ENCODE peak calls at places on chromosomes 12 and 14, in five cellular contexts. E is A549, U is endothelial cell of umbilical vein, M is uterus, A is esophagus muscularis mucosa. Y is an unnamed sample.

GRCh38 chr14:49975799-49976198 is 82.9 kb downstream of the ARF6 start:
- DNase-seq in U (no peak), A (no peak), E (peak), M (no peak), Y (no peak)

GRCh38 chr14:104395276-104395675 is 184.3 kb upstream of the C14orf180 start:
- DNase-seq in M (no peak), E (no peak), U (no peak), A (peak), Y (no peak)

GRCh38 chr12:57872362-57872761 is 25.8 kb upstream of the CTDSP2 start:
- DNase-seq in A (no peak), M (no peak), U (no peak), E (no peak), Y (no peak)

GRCh38 chr12:99752740-99753139 is 105.2 kb downstream of the GARIN6 start:
- DNase-seq in A (no peak), U (no peak), M (no peak), E (no peak), Y (no peak)

GRCh38 chr12:3236345-3237153 is 159.4 kb downstream of the TSPAN9 start:
- DNase-seq in M (peak), A (no peak), E (peak), U (peak), Y (peak)

GRCh38 chr12:121295746-121296617 is 527 bp downstream of the CAMKK2 start:
- DNase-seq in E (peak), M (no peak), A (no peak), U (peak), Y (peak)

GRCh38 chr14:79451601-79452000 is 759.7 kb downstream of the DIO2 start:
- DNase-seq in U (no peak), E (no peak), M (no peak), A (no peak), Y (no peak)

GRCh38 chr12:91327889-91328288 is 145.3 kb upstream of the DCN start:
- DNase-seq in E (no peak), M (no peak), U (no peak), A (no peak), Y (no peak)

GRCh38 chr12:118136559-118137003 is 657 bp downstream of the PEBP1 start:
- DNase-seq in A (no peak), U (peak), E (peak), M (peak), Y (peak)

GRCh38 chr12:52783563-52784316 is 6.6 kb upstream of the KRT76 start:
- DNase-seq in E (no peak), A (no peak), M (no peak), U (no peak), Y (no peak)

GRCh38 chr12:122072031-122072970 is 6.3 kb upstream of the MLXIP start:
- DNase-seq in M (peak), U (peak), E (peak), A (no peak), Y (no peak)

GRCh38 chr14:42555365-42555764 is 948.7 kb downstream of the LRFN5 start:
- DNase-seq in M (no peak), E (no peak), U (no peak), A (no peak), Y (no peak)

GRCh38 chr12:98126637-98127335 is 388.6 kb upstream of the TMPO start:
- DNase-seq in A (peak), U (peak), E (no peak), M (no peak), Y (no peak)
- H3K4me3 ChIP-seq in A (no peak), U (no peak), E (no peak), M (no peak), Y (no peak)

GRCh38 chr12:55955344-55955743 is 10.5 kb downstream of the PMEL start:
- DNase-seq in U (no peak), A (no peak), E (no peak), M (no peak), Y (no peak)

GRCh38 chr12:55957106-55957859 is 8.6 kb downstream of the PMEL start:
- DNase-seq in M (peak), U (no peak), A (no peak), E (no peak), Y (no peak)

DNA sequence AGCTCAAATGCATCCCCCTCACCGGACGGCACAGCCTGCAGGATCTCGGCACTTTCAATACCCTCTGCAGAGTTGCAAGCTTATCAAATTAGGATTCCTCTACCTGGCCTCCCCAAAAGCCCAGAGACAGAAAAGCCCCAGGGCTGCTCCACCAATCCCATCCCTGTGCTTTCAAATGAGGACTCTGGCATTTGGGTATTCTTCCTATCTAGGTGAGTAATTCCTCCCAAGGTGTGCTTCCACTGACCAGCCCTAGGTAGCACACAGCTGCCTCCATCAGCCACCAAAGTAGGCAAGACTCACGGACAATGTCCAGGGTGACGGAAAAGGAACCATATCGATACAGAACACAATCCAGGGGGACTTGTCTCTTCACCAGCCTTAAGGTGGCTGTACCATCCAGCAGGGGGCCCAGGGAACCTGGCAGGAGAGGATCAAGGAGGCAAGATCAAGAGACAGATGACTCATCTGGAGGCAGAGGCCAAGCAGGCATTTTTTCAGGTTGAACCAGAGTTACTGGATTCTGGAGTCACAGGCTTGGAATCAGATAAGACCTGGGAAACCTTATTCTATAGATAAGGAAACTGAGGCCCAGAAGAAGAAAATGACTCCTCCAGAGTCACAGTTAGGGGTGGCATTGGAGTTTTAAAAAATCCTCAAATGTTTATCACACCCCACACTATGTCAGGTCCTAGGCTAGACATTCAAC is 9.9 kb downstream of the PMEL start:
- DNase-seq in A (no peak), E (peak), U (peak), M (peak), Y (peak)
- TF ChIP-seq POLR2A in A (no peak), E (no peak), U (no peak), M (no peak), Y (no peak)

GRCh38 chr12:66279127-66279712 is 23.1 kb upstream of the HELB start:
- DNase-seq in U (peak), M (no peak), A (no peak), E (peak), Y (peak)
- TF ChIP-seq CTCF in U (peak), M (no peak), A (peak), E (peak), Y (peak)

GRCh38 chr12:78261901-78262300 is 431.2 kb downstream of the NAV3 start:
- DNase-seq in E (no peak), U (no peak), A (no peak), M (no peak), Y (no peak)
- H3K4me3 ChIP-seq in E (no peak), U (no peak), A (no peak), M (no peak), Y (no peak)

GRCh38 chr12:6534914-6535696 is 788 bp downstream of the GAPDH start:
- DNase-seq in E (peak), U (peak), M (peak), A (peak), Y (peak)
- TF ChIP-seq POLR2A in E (peak), U (peak), M (no peak), A (peak), Y (peak)

DNA sequence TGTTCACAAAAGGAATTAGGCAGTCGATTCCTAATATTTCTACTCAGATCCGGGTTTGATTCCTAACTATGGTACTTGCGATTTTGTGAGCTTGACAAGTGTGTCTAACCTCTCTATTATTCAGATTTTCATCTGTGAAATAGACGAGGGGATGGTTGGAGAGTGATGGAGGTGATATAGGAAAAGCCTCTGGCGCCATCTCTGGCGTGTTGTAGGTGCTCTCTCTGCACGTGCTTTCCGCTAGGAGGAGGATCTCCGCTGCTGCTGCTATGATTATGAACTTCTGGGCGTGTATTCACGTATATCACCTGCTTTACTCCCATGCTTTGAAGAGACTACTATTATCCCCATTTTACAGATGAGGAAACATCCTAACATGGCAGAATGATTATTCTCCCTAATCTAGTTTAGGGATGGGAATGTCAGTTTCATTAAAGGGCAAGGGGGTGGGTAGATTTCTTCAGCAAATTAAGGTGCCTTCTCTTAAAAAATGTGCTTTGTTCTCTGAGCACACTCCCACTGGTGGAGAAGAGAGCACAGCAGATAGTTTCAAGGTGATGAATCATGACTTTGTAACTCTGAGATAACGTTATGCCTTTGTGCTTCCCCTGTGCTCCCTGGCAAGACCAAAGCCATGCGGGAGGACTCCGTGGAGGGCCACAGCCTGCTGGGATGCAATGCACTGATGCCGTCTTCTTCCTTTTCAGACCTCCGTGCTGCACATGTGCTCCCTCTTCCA is 97.1 kb downstream of the PRIMA1 start:
- DNase-seq in M (no peak), U (no peak), E (no peak), A (no peak), Y (no peak)
- TF ChIP-seq CTCF in M (no peak), U (no peak), E (no peak), A (no peak), Y (no peak)

GRCh38 chr12:93482721-93483120 is 15.4 kb downstream of the MRPL42 start:
- DNase-seq in M (no peak), A (no peak), E (no peak), U (no peak), Y (no peak)
- H3K4me3 ChIP-seq in M (no peak), A (no peak), E (no peak), U (no peak), Y (no peak)